ENCODE peak calls at places on chromosome 19, in ten cellular contexts. D, L, Q, F, U, X, V, E, W and J are unnamed samples.
A peak's percentile ranks its signal among the peaks of the same experiment; 100 is the strongest.

GRCh38 chr19:37007587-37008220 is 70.5 kb upstream of the ZNF420 start:
- DNase-seq in D (peak; percentile 81), L (peak; percentile 59), Q (peak; percentile 83), F (no peak), U (peak; percentile 79), X (no peak), V (peak; percentile 36), E (peak; percentile 7), W (peak; percentile 7), J (peak; percentile 77)

GRCh38 chr19:58304748-58305064 is 471 bp upstream of the ERVK3-1 start:
- DNase-seq in D (no peak), L (no peak), Q (no peak), F (no peak), U (no peak), X (no peak), V (no peak), E (no peak), W (no peak), J (no peak)

GRCh38 chr19:1141944-1142343 is 32.1 kb downstream of the SBNO2 start:
- DNase-seq in D (no peak), L (no peak), Q (no peak), F (no peak), U (no peak), X (no peak), V (no peak), E (no peak), W (no peak), J (no peak)

GRCh38 chr19:449916-450315 is 10.9 kb downstream of the SHC2 start:
- DNase-seq in D (no peak), L (no peak), Q (no peak), F (no peak), U (no peak), X (no peak), V (no peak), E (no peak), W (no peak), J (no peak)

GRCh38 chr19:50046649-50047503 is 21.1 kb downstream of the ZNF473 start:
- DNase-seq in D (peak; percentile 88), L (peak; percentile 55), Q (peak; percentile 53), F (no peak), U (no peak), X (peak; percentile 2), V (no peak), E (peak; percentile 33), W (no peak), J (no peak)

GRCh38 chr19:44725251-44725650 is 23.3 kb upstream of the BCL3 start:
- DNase-seq in D (peak; percentile 48), L (no peak), Q (no peak), F (no peak), U (no peak), X (no peak), V (no peak), E (no peak), W (no peak), J (no peak)

GRCh38 chr19:45569619-45570421 is 14.8 kb downstream of the OPA3 start:
- DNase-seq in D (peak; percentile 61), L (no peak), Q (no peak), F (peak; percentile 63), U (no peak), X (peak; percentile 72), V (no peak), E (peak; percentile 30), W (no peak), J (no peak)

GRCh38 chr19:47497073-47497766 is 13.2 kb upstream of the KPTN start:
- DNase-seq in D (no peak), L (no peak), Q (no peak), F (no peak), U (no peak), X (no peak), V (no peak), E (no peak), W (no peak), J (no peak)

GRCh38 chr19:38003427-38004099 is 96.6 kb downstream of the SIPA1L3 start:
- DNase-seq in D (peak; percentile 89), L (peak; percentile 69), Q (peak; percentile 85), F (peak; percentile 90), U (peak; percentile 61), X (peak; percentile 36), V (peak; percentile 52), E (no peak), W (peak; percentile 74), J (peak; percentile 73)

GRCh38 chr19:13905634-13906524 is at the start of the genes BRME1 and CC2D1A:
- DNase-seq in D (peak; percentile 96), L (peak; percentile 93), Q (peak; percentile 93), F (peak; percentile 89), U (peak; percentile 88), X (peak; percentile 91), V (peak; percentile 37), E (peak; percentile 91), W (peak; percentile 29), J (peak; percentile 54)